ENCODE peak calls at places on chromosomes 1 and 21, in five cellular contexts. One of them, this sample, is unnamed.

GRCh38 chr21:15301014-15301413 is 236.2 kb upstream of the NRIP1 start:
- DNase-seq in GM18507: no peak
- DNase-seq in M059J: peak; percentile 43
- DNase-seq in stimulated activated CD4-positive, alpha-beta T cell treated with anti-CD3 and anti-CD28 coated beads, Interleukin-2, amount 100 ng/mL, for 48 hours: no peak
- DNase-seq in NCI-H1417: no peak
- DNase-seq in this sample: no peak

GRCh38 chr1:23263380-23263887 is 46.1 kb upstream of the HTR1D start:
- DNase-seq in NCI-H1417: no peak
- DNase-seq in M059J: no peak
- DNase-seq in GM18507: no peak
- DNase-seq in stimulated activated CD4-positive, alpha-beta T cell treated with anti-CD3 and anti-CD28 coated beads, Interleukin-2, amount 100 ng/mL, for 48 hours: no peak
- DNase-seq in this sample: no peak

GRCh38 chr1:154463512-154463990 is 38.5 kb upstream of the TDRD10 start:
- DNase-seq in NCI-H1417: no peak
- DNase-seq in GM18507: no peak
- DNase-seq in M059J: peak; percentile 61
- DNase-seq in stimulated activated CD4-positive, alpha-beta T cell treated with anti-CD3 and anti-CD28 coated beads, Interleukin-2, amount 100 ng/mL, for 48 hours: peak; percentile 51
- DNase-seq in this sample: no peak

GRCh38 chr1:89610457-89610991 is 22.4 kb upstream of the LRRC8C start:
- DNase-seq in M059J: no peak
- DNase-seq in stimulated activated CD4-positive, alpha-beta T cell treated with anti-CD3 and anti-CD28 coated beads, Interleukin-2, amount 100 ng/mL, for 48 hours: no peak
- DNase-seq in GM18507: no peak
- DNase-seq in NCI-H1417: no peak
- DNase-seq in this sample: no peak

GRCh38 chr1:27342391-27342777 is 562 bp downstream of the SYTL1 start:
- DNase-seq in M059J: no peak
- DNase-seq in GM18507: no peak
- DNase-seq in stimulated activated CD4-positive, alpha-beta T cell treated with anti-CD3 and anti-CD28 coated beads, Interleukin-2, amount 100 ng/mL, for 48 hours: peak; percentile 26
- DNase-seq in NCI-H1417: peak; percentile 56
- DNase-seq in this sample: no peak

GRCh38 chr1:188128761-188129160 is 1300.0 kb downstream of the PLA2G4A start:
- DNase-seq in stimulated activated CD4-positive, alpha-beta T cell treated with anti-CD3 and anti-CD28 coated beads, Interleukin-2, amount 100 ng/mL, for 48 hours: no peak
- DNase-seq in NCI-H1417: peak; percentile 24
- DNase-seq in GM18507: no peak
- DNase-seq in M059J: peak; percentile 74
- DNase-seq in this sample: no peak

GRCh38 chr21:44815225-44815624 is 2.6 kb downstream of the SUMO3 start:
- DNase-seq in GM18507: no peak
- DNase-seq in M059J: no peak
- DNase-seq in stimulated activated CD4-positive, alpha-beta T cell treated with anti-CD3 and anti-CD28 coated beads, Interleukin-2, amount 100 ng/mL, for 48 hours: no peak
- DNase-seq in NCI-H1417: no peak
- DNase-seq in this sample: no peak

GRCh38 chr1:155776414-155776813 is 80.6 kb downstream of the GON4L start:
- DNase-seq in stimulated activated CD4-positive, alpha-beta T cell treated with anti-CD3 and anti-CD28 coated beads, Interleukin-2, amount 100 ng/mL, for 48 hours: no peak
- DNase-seq in M059J: peak; percentile 16
- DNase-seq in GM18507: no peak
- DNase-seq in NCI-H1417: no peak
- DNase-seq in this sample: no peak

GRCh38 chr1:164685247-164685646 is 126.3 kb downstream of the PBX1 start:
- DNase-seq in stimulated activated CD4-positive, alpha-beta T cell treated with anti-CD3 and anti-CD28 coated beads, Interleukin-2, amount 100 ng/mL, for 48 hours: no peak
- DNase-seq in NCI-H1417: no peak
- DNase-seq in GM18507: no peak
- DNase-seq in M059J: no peak
- DNase-seq in this sample: no peak

GRCh38 chr1:45346473-45346872 is 6.2 kb upstream of the MUTYH start:
- DNase-seq in M059J: no peak
- DNase-seq in GM18507: no peak
- DNase-seq in NCI-H1417: no peak
- DNase-seq in stimulated activated CD4-positive, alpha-beta T cell treated with anti-CD3 and anti-CD28 coated beads, Interleukin-2, amount 100 ng/mL, for 48 hours: no peak
- DNase-seq in this sample: no peak

GRCh38 chr1:179091691-179092165 is 9.9 kb downstream of the TOR3A start:
- DNase-seq in GM18507: no peak
- DNase-seq in NCI-H1417: no peak
- DNase-seq in M059J: no peak
- DNase-seq in stimulated activated CD4-positive, alpha-beta T cell treated with anti-CD3 and anti-CD28 coated beads, Interleukin-2, amount 100 ng/mL, for 48 hours: no peak
- DNase-seq in this sample: no peak

GRCh38 chr1:206911064-206911663 is 10.6 kb downstream of the FCMR start:
- DNase-seq in GM18507: peak; percentile 38
- DNase-seq in M059J: peak; percentile 75
- DNase-seq in NCI-H1417: peak; percentile 70
- DNase-seq in stimulated activated CD4-positive, alpha-beta T cell treated with anti-CD3 and anti-CD28 coated beads, Interleukin-2, amount 100 ng/mL, for 48 hours: no peak
- DNase-seq in this sample: peak; percentile 7

GRCh38 chr21:45981154-45981606 is 390 bp upstream of the COL6A1 start:
- DNase-seq in M059J: peak; percentile 88
- DNase-seq in GM18507: no peak
- DNase-seq in NCI-H1417: peak; percentile 85
- DNase-seq in stimulated activated CD4-positive, alpha-beta T cell treated with anti-CD3 and anti-CD28 coated beads, Interleukin-2, amount 100 ng/mL, for 48 hours: peak; percentile 35
- DNase-seq in this sample: no peak

GRCh38 chr21:34891610-34891943 is 157.5 kb downstream of the RUNX1 start:
- DNase-seq in GM18507: no peak
- DNase-seq in M059J: no peak
- DNase-seq in stimulated activated CD4-positive, alpha-beta T cell treated with anti-CD3 and anti-CD28 coated beads, Interleukin-2, amount 100 ng/mL, for 48 hours: no peak
- DNase-seq in NCI-H1417: no peak
- DNase-seq in this sample: no peak

GRCh38 chr1:118773656-118774055 is 214.5 kb downstream of the TBX15 start:
- DNase-seq in stimulated activated CD4-positive, alpha-beta T cell treated with anti-CD3 and anti-CD28 coated beads, Interleukin-2, amount 100 ng/mL, for 48 hours: no peak
- DNase-seq in M059J: peak; percentile 46
- DNase-seq in NCI-H1417: no peak
- DNase-seq in GM18507: no peak
- DNase-seq in this sample: no peak

This sample was measured in NCI-H2081 treated with DMSO at 0.1 percent for 48 hours.